ENCODE peak calls at places on chromosomes 6 and 20, in four cellular contexts. T, F, G and C are unnamed samples.

GRCh38 chr6:31814677-31815024 is 432 bp downstream of the HSPA1L start:
- DNase-seq in T (peak), F (peak), G (peak), C (peak)

GRCh38 chr20:46552460-46553420 is 2.3 kb upstream of the OCSTAMP start:
- DNase-seq in T (no peak), F (no peak), G (no peak), C (no peak)

GRCh38 chr6:25121186-25121585 is 158.0 kb upstream of the CARMIL1 start:
- DNase-seq in T (no peak), F (no peak), G (no peak), C (no peak)

GRCh38 chr20:35215066-35215956 is 11.2 kb upstream of the MMP24 start:
- DNase-seq in T (no peak), F (no peak), G (peak), C (no peak)

GRCh38 chr20:49183444-49183843 is 4.7 kb downstream of the STAU1 start:
- DNase-seq in T (no peak), F (no peak), G (no peak), C (no peak)

GRCh38 chr6:135064586-135064985 is 10.0 kb upstream of the HBS1L start:
- DNase-seq in T (no peak), F (no peak), G (no peak), C (no peak)

GRCh38 chr6:158610319-158610968 is 34.1 kb downstream of the DYNLT1 start:
- DNase-seq in T (no peak), F (no peak), G (no peak), C (no peak)

GRCh38 chr6:70241991-70242420 is 60.9 kb downstream of the COL9A1 start:
- DNase-seq in T (no peak), F (no peak), G (no peak), C (no peak)

GRCh38 chr6:39425346-39426056 is 103.0 kb upstream of the KCNK16 start:
- DNase-seq in T (peak), F (no peak), G (no peak), C (no peak)
- H3K27ac ChIP-seq in T (peak), F (no peak), G (peak), C (peak)

DNA sequence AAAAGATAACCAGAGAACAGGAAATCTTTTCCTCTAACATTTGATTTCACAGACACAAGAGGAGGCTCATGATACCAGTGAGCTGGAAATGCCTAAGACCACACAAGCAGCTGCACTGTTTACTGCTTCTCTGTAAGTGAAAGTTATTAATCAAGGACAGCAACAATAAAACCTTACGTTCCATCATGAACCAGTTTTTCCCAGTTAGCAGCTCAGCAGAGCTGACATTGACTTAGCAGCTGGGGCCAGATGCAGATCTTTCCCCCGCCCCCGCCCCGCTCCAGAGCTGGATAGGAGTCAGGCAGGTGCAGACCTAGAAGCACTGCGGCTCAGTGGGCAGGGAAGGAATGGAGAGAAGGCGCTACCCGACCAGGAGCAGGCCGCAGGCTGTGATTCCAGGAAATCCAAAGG is 275.2 kb downstream of the GMDS start:
- DNase-seq in T (no peak), F (no peak), G (peak), C (no peak)
- H3K27ac ChIP-seq in T (no peak), F (no peak), G (peak), C (no peak)

DNA sequence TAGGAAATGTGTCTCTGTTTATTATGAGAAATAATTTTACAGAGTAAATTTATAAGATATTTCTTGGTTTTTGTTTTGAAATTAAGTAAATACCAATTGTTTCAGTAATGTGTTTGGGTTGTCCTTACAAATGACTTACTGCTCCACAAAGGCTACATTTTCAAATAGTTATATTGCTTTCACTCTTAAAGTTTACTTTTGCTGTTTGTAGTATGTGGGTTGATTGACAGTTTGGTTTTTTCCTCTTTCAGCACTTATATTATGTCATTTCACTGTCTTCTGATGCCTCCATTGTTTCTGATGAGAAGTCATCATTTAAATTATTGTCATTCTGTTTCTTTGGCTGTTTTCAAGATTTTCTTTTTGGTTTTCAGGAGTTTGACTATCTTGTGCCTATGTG is 34.9 kb upstream of the SUMO4 start:
- DNase-seq in T (no peak), F (no peak), G (no peak), C (no peak)
- H3K27ac ChIP-seq in T (no peak), F (peak), G (no peak), C (no peak)

DNA sequence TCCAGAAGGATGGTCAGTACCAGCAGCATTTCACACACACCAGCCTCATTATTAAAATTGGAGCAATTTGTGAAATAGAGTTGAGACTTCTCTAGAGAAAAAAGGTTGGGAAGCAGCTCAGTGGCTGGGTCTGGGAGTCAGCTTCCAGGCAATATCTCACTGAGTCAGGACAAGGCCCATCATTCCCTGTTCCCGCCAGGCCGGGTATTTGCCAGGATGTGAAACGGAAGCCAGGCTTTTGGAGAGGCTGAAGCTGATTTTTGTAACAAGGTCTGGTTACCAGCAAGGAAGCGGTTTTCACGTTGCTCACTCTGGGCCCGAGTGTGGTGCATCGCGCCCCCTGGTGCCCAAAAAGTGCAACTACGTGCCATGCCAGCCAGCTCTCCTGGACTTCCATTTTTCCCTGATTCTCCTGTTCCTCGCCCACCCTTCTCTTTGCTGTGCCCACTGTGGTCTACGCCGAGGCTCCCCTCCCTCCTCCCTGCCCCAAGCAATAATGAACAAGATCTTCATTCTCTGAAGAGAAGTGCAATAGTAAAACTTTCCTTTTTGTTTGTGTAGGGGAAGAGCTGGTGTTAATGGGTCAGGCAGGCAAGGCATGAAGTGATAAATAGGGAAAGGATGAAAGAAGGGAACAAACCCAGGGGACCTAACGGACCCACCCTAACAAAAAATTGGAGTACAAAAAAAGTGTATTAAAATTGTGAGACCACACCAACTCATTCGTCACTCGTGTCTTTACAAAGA is 67.1 kb downstream of the ZBTB2 start:
- DNase-seq in T (peak), F (peak), G (peak), C (peak)
- H3K27ac ChIP-seq in T (peak), F (no peak), G (no peak), C (no peak)

DNA sequence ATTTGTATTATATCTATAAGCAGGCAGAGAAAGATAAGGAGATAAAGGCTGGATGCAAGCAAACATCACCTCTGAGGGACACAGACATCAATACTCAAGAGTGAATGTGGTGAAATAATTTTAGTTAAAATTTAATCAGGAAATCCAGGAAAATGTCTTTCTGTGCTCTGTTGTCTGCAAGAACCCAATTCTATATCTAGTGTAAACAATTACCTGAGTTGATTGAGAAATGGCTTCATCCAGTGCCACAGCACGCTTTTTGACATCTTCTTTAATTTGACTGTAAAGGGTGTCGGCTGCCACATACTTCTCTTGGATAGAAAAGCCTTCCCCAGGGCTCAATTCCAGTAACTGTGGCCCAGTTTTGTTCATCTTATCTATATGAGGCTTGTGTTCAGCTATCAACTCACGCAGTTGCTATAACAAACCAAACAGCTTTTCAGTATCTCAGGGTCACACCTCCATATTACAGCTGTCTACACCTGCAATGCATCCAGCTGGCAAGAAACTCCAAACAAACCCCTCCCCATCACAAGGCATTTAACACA is 131.6 kb downstream of the DST start:
- DNase-seq in T (no peak), F (no peak), G (no peak), C (no peak)
- H3K27ac ChIP-seq in T (no peak), F (no peak), G (no peak), C (no peak)

GRCh38 chr20:41058007-41058673 is 29.5 kb downstream of the TOP1 start:
- DNase-seq in T (peak), F (no peak), G (peak), C (no peak)
- H3K27ac ChIP-seq in T (peak), F (no peak), G (peak), C (no peak)

DNA sequence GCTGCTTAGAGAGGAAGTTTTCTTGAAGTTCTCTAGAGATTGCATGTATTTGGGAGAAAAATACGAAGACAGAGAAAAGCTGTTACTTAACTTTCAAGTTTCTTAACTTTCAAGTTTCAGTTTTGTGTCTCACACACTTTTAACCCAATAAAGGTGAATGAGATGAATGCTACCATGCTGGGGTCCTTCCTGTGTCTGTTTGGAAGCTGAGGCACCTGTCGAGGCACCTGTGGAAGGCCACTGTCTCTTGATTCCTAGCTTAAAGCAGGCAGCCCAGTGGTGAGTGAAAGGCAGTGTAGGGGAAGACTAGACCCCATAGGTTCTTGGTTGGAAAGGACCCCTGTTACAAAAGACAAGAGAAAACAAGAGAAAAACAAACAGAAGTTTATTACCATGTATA is 372.7 kb upstream of the JARID2 start:
- DNase-seq in T (no peak), F (no peak), G (no peak), C (no peak)
- H3K27ac ChIP-seq in T (no peak), F (no peak), G (no peak), C (no peak)

GRCh38 chr6:39930540-39930939 is 3.7 kb downstream of the MOCS1 start:
- DNase-seq in T (no peak), F (no peak), G (no peak), C (no peak)

GRCh38 chr6:39932386-39932785 is 1.9 kb downstream of the MOCS1 start:
- DNase-seq in T (no peak), F (no peak), G (no peak), C (no peak)

GRCh38 chr6:39933669-39934059 is 598 bp downstream of the MOCS1 start:
- DNase-seq in T (no peak), F (no peak), G (no peak), C (no peak)

GRCh38 chr6:39929733-39930461 is 4.4 kb downstream of the MOCS1 start:
- DNase-seq in T (no peak), F (no peak), G (no peak), C (no peak)

GRCh38 chr6:39931607-39932006 is 2.7 kb downstream of the MOCS1 start:
- DNase-seq in T (no peak), F (no peak), G (no peak), C (no peak)
- H3K27ac ChIP-seq in T (no peak), F (no peak), G (no peak), C (peak)